ENCODE peak calls at places on chromosomes 3 and 15, in four cellular contexts. K, P, W and Z are unnamed samples. For H3K4me1, the result is how much of the 10 kb centered on the place peaks cover.

GRCh38 chr3:15050405-15051092 is 14.6 kb downstream of the MRPS25 start:
- DNase-seq in K (no peak), W (no peak), P (peak), Z (no peak)

GRCh38 chr3:138824114-138824506 is 10.6 kb downstream of the PIK3CB start:
- DNase-seq in W (no peak), P (no peak), K (no peak), Z (no peak)

GRCh38 chr3:37899101-37899707 is 37.5 kb downstream of the CTDSPL start:
- DNase-seq in P (no peak), W (no peak), K (no peak), Z (no peak)

GRCh38 chr3:1195922-1196321 is 103.1 kb downstream of the CNTN6 start:
- DNase-seq in P (no peak), K (no peak), W (peak), Z (no peak)

GRCh38 chr15:92968926-92969664 is 69.0 kb downstream of the CHD2 start:
- DNase-seq in K (no peak), P (no peak), W (no peak), Z (no peak)

GRCh38 chr3:127702151-127702578 is 29.4 kb downstream of the ABTB1 start:
- DNase-seq in K (no peak), W (no peak), P (no peak), Z (no peak)

GRCh38 chr15:49696441-49696840 is 75.6 kb downstream of the DTWD1 start:
- DNase-seq in W (no peak), P (no peak), K (no peak), Z (no peak)

GRCh38 chr15:46815765-46816164 is 901.5 kb upstream of the SEMA6D start:
- DNase-seq in P (no peak), K (peak), W (no peak), Z (peak)

GRCh38 chr3:193859195-193859594 is 266.2 kb downstream of the OPA1 start:
- DNase-seq in W (no peak), K (no peak), P (no peak), Z (no peak)

GRCh38 chr3:113890256-113890900 is 51.8 kb downstream of the GRAMD1C start:
- DNase-seq in W (no peak), P (no peak), K (no peak), Z (no peak)

GRCh38 chr15:35663956-35664355 is 118.0 kb upstream of the DPH6 start:
- DNase-seq in P (no peak), K (no peak), W (no peak), Z (no peak)

GRCh38 chr15:44034933-44035624 is 160.0 kb downstream of the FRMD5 start:
- DNase-seq in P (no peak), K (no peak), W (peak), Z (peak)

GRCh38 chr3:197718904-197719303 is 17.8 kb downstream of the RUBCN start:
- DNase-seq in K (no peak), P (no peak), W (peak), Z (no peak)

GRCh38 chr3:165696496-165696895 is 140.7 kb downstream of the BCHE start:
- DNase-seq in K (no peak), P (no peak), W (no peak), Z (no peak)

GRCh38 chr3:13234155-13234505 is 160.9 kb upstream of the IQSEC1 start:
- DNase-seq in P (no peak), W (no peak), K (peak), Z (no peak)

GRCh38 chr3:167691366-167691765 is 37.6 kb upstream of the WDR49 start:
- DNase-seq in W (no peak), K (no peak), P (peak), Z (no peak)

GRCh38 chr3:65793495-65794200 is 245.1 kb downstream of the MAGI1 start:
- DNase-seq in K (no peak), P (no peak), W (peak), Z (no peak)

GRCh38 chr15:90031231-90031791 is 30.2 kb downstream of the ZNF710 start:
- DNase-seq in K (no peak), P (peak), W (no peak), Z (no peak)

GRCh38 chr3:180277036-180277435 is 240.3 kb upstream of the PEX5L start:
- DNase-seq in K (no peak), W (peak), P (no peak), Z (no peak)

GRCh38 chr3:43953814-43954241 is 263.1 kb downstream of the ABHD5 start:
- DNase-seq in P (no peak), W (peak), K (no peak), Z (peak)

GRCh38 chr15:63041982-63042878 is at the start of gene TPM1:
- DNase-seq in W (peak), K (peak), P (no peak), Z (peak)

GRCh38 chr3:118833075-118833474 is 201.6 kb downstream of the IGSF11 start:
- DNase-seq in K (no peak), W (no peak), P (no peak), Z (peak)

GRCh38 chr15:65072027-65072426 is 4.2 kb upstream of the RASL12 start:
- DNase-seq in P (no peak), K (no peak), W (no peak), Z (no peak)

GRCh38 chr3:49500408-49501257 is 30.6 kb downstream of the DAG1 start:
- DNase-seq in W (peak), K (no peak), P (no peak), Z (peak)

GRCh38 chr15:67806539-67806935 is 18.8 kb upstream of the SKOR1 start:
- DNase-seq in W (no peak), P (no peak), K (no peak), Z (no peak)

DNA sequence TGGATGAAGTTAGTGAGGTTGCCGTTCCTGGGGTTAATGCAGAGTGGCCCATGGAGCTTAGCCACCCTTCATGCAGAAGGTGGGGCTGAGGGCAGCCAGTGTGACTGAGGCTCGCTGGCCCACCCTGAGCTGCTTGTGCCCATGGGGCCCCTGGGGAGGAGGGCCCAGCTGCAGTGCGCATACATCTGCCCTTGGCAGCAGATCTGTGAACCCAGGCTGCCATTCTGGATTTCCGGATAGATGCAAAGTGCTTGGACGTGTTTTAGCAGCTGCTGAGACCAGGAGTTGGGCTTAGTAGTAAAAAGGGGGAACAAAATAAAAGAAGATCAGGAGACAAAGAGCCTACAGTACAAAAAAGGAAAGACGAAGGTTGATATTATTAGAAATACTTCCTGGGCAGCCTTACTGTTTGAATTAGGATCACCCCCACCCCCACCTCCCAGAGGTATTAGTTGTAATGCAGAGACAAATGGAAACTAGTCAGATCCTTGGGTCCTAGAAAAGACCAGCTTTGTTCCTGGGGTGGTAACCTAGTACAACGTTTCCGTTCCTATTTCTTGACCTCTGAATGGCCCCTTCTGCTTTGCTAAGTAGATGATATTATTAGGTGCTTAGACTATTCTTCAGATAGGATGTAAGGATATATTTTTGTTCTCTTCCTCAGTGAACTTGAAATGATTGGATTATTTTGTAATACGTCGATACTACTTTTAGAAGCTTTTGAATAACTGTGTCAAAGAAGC is 70.3 kb downstream of the IGF1R start:
- DNase-seq in K (no peak), P (no peak), W (no peak), Z (no peak)
- H3K4me3 ChIP-seq in K (no peak), P (no peak), W (no peak), Z (no peak)

GRCh38 chr3:142981108-142981507 is 17.6 kb upstream of the PAQR9 start:
- DNase-seq in K (no peak), P (no peak), W (no peak), Z (no peak)
- TF ChIP-seq CTCF in K (no peak), P (no peak), W (no peak), Z (no peak)

DNA sequence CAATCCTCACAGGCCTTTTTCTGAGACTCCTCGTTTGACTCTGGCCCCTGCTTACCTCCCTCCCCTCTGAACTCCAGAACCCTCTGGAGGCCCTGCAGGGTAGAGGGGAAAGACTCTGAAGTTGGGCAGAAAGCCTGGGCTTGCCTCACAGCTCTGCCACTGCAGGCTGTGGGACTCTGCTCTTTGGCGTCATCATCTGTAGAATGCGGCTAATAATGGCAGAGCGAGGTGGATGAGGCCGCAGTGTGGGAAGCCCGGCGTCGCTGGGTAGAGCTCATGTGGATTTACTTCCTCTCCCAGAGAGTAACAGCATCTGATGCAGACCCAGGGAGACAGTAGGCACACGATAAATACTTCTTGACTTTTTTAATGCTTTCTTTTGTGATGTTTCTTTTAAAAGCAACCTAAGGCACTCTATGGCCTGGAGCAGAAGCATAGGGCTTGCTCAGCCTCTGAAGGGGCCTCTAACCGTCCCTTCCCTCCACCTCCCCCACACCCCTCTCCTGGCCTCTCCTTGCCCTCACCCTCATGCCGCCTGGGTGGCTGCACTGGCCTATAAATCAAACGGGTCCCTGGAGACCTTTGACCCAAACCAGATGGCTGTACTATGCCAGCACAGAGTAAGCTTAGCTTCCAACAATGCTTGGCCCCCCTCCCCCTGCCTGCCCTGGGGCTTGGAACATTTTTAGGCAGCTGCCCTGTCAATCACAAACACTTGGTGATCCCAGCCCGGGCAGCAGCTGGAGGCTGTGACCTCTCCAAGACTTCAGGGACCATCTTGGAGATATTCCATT is 32.9 kb downstream of the SPSB4 start:
- DNase-seq in K (peak), P (no peak), W (no peak), Z (no peak)
- H3K4me1 ChIP-seq in K (under half), P (under half), W (under half), Z (under half)

GRCh38 chr3:122497425-122497824 is 17.3 kb downstream of the KPNA1 start:
- DNase-seq in W (peak), K (no peak), P (no peak), Z (no peak)

GRCh38 chr3:122502139-122502538 is 12.6 kb downstream of the KPNA1 start:
- DNase-seq in K (no peak), W (no peak), P (no peak), Z (no peak)

GRCh38 chr3:122498152-122498551 is 16.6 kb downstream of the KPNA1 start:
- DNase-seq in K (no peak), P (no peak), W (no peak), Z (no peak)

GRCh38 chr3:122493296-122493695 is 21.4 kb downstream of the KPNA1 start:
- DNase-seq in P (no peak), W (peak), K (no peak), Z (no peak)

GRCh38 chr3:122496529-122496928 is 18.2 kb downstream of the KPNA1 start:
- DNase-seq in W (no peak), K (no peak), P (no peak), Z (no peak)
- H3K4me3 ChIP-seq in W (no peak), K (no peak), P (no peak), Z (no peak)

DNA sequence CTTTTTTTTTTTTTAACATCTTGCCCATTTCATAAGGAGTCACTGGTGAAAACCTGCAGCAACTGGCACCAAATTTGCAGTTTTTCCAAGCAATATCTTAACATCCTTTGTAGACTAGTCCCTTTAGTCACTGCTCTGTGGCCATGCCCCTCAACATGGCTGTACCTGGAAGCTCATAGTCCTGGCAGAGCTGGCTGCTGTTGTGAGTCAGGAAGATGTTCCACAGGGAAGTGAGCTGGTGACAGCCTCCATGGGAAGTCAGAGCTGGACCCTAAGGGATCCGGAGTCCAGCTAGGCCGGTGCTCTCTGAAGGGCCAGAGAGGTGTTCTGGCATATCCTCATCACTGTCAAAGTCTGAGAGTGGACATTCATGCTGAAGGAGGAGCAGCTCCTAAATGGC is 99.3 kb upstream of the ZBED2 start:
- DNase-seq in K (no peak), P (no peak), W (no peak), Z (no peak)
- TF ChIP-seq CTCF in K (no peak), P (no peak), W (no peak), Z (no peak)

DNA sequence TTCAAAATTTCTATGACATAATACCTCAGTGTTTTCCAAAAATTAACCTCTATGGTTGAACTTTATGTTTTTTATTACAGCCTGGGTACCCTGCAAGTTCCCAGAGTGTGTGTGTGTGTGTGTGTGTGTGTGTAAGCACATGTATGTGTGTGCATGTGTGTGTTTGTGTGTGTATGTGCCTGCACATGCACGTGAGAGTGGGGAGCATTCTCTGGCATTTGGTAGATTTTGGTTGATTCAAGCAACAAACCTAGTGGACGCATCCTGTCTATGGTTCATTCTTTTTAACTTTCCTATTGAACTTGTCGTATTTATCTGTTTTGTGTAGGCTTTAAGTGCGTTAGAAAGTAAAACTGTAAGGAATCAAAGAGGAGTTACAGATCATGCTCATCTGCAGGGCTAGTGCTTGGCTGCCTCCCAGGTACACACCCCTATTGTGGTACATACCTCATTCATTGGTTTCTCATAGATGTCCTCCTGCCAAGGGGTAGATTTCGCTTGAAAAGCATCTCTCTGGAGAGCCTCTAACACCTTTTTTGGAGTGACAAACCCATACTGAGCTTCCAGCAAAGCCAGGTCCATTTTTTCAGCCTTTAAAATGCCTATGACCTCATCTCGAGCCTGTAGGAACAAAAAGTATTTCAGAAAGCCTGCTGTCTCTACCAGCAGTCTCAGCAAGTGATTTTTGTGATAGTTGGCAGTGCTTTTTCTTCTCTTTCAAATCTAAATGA is 111.9 kb downstream of the CMSS1 start:
- DNase-seq in P (no peak), W (peak), K (no peak), Z (no peak)
- H3K4me1 ChIP-seq in P (under half), W (under half), K (under half), Z (under half)